ENCODE peak calls at places on chromosomes 16 and 17, in five cellular contexts. One of them, this sample, is unnamed.

GRCh38 chr16:8957061-8957392 is 6.7 kb downstream of the USP7 start:
- DNase-seq in endothelial cell of umbilical vein: no peak
- DNase-seq in upper lobe of left lung: no peak
- DNase-seq in HepG2: no peak
- DNase-seq in vagina: no peak
- DNase-seq in this sample: no peak

GRCh38 chr17:7591596-7591995 is 1.7 kb upstream of the SOX15 start:
- DNase-seq in HepG2: no peak
- DNase-seq in vagina: no peak
- DNase-seq in endothelial cell of umbilical vein: no peak
- DNase-seq in upper lobe of left lung: no peak
- DNase-seq in this sample: no peak

GRCh38 chr17:17186051-17186450 is 20.1 kb downstream of the PLD6 start:
- DNase-seq in upper lobe of left lung: no peak
- DNase-seq in vagina: no peak
- DNase-seq in HepG2: no peak
- DNase-seq in endothelial cell of umbilical vein: no peak
- DNase-seq in this sample: no peak

GRCh38 chr17:19237389-19238166 is 412 bp downstream of the EPN2 start:
- DNase-seq in vagina: no peak
- DNase-seq in upper lobe of left lung: peak; percentile 81
- DNase-seq in endothelial cell of umbilical vein: peak; percentile 51
- DNase-seq in HepG2: no peak
- DNase-seq in this sample: peak; percentile 68

GRCh38 chr16:79618041-79618711 is 17.6 kb upstream of the MAF start:
- DNase-seq in HepG2: no peak
- DNase-seq in endothelial cell of umbilical vein: no peak
- DNase-seq in upper lobe of left lung: no peak
- DNase-seq in vagina: no peak
- DNase-seq in this sample: no peak

GRCh38 chr17:66304304-66305174 is 2.1 kb downstream of the PRKCA start:
- DNase-seq in vagina: no peak
- DNase-seq in HepG2: peak; percentile 49
- DNase-seq in endothelial cell of umbilical vein: peak; percentile 16
- DNase-seq in upper lobe of left lung: no peak
- DNase-seq in this sample: no peak

GRCh38 chr16:83806721-83807120 is 1.1 kb upstream of the HSBP1 start:
- DNase-seq in HepG2: no peak
- DNase-seq in vagina: no peak
- DNase-seq in upper lobe of left lung: no peak
- DNase-seq in endothelial cell of umbilical vein: no peak
- DNase-seq in this sample: no peak

GRCh38 chr17:72237223-72237622 is 116.4 kb downstream of the SOX9 start:
- DNase-seq in upper lobe of left lung: no peak
- DNase-seq in vagina: no peak
- DNase-seq in endothelial cell of umbilical vein: no peak
- DNase-seq in HepG2: no peak
- DNase-seq in this sample: no peak

GRCh38 chr16:15539197-15539596 is 103.8 kb downstream of the MARF1 start:
- DNase-seq in upper lobe of left lung: no peak
- DNase-seq in endothelial cell of umbilical vein: no peak
- DNase-seq in vagina: no peak
- DNase-seq in HepG2: peak; percentile 49
- DNase-seq in this sample: no peak

GRCh38 chr16:70253291-70254094 is 1.8 kb upstream of the EXOSC6 start:
- DNase-seq in HepG2: peak; percentile 45
- DNase-seq in vagina: no peak
- DNase-seq in upper lobe of left lung: no peak
- DNase-seq in endothelial cell of umbilical vein: peak; percentile 43
- DNase-seq in this sample: no peak

DNA sequence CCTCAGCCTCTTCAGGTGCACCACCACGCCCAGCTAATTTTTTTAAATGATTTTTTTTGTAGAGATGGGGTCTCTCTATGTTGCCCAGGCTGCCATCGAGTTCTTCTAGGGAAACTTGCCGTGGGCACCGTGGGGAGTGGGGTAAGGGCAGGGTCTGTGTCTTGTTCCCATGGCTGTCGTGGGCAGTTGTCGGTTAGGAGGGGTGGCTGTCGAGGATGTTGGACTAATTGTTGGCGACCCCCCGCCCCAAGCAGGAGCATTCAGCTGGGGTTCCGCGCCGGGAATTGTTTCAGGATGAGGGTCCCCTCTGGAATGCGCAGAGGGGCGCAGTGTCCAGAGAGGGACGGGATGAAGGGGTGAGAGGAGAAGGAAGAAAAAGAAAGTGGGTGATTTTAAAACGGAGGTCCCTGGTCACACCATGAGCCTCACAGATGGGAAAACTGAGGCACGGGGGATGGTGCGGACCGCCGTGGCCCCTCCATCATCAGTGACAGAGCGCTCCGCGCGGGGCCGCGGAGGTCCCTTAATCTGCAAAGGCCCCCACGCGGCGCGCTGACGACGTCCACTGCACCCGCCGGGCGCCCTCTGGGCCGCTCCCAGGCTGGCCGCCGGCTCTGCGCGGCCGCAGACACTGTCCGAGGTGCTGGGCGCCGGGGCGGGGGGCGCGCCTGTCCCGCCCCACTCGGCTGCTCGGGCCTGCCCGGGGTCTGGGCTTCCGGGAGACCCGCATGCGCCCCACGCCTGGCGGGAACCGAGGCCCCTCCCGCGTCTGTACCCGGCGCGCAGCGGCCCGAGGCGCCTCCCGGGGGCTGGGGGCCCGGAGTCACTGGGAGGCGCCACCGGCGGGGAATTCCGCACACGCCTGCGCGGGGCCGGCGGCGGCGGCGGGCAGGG is 763 bp upstream of the RNF213 start:
- DNase-seq in endothelial cell of umbilical vein: peak; percentile 66
- DNase-seq in HepG2: peak; percentile 59
- DNase-seq in vagina: no peak
- DNase-seq in upper lobe of left lung: peak; percentile 95
- DNase-seq in this sample: peak; percentile 79
- TF ChIP-seq POLR2AphosphoS5 in endothelial cell of umbilical vein: no peak
- TF ChIP-seq POLR2AphosphoS5 in HepG2: no peak
- TF ChIP-seq POLR2AphosphoS5 in vagina: no peak
- TF ChIP-seq POLR2AphosphoS5 in upper lobe of left lung: peak; percentile 69
- TF ChIP-seq POLR2AphosphoS5 in this sample: no peak

GRCh38 chr17:41799366-41799765 is 12.4 kb downstream of the P3H4 start:
- DNase-seq in vagina: no peak
- DNase-seq in endothelial cell of umbilical vein: no peak
- DNase-seq in upper lobe of left lung: no peak
- DNase-seq in HepG2: no peak
- DNase-seq in this sample: no peak

GRCh38 chr17:41802961-41803682 is 8.6 kb downstream of the P3H4 start:
- DNase-seq in HepG2: no peak
- DNase-seq in vagina: no peak
- DNase-seq in upper lobe of left lung: no peak
- DNase-seq in endothelial cell of umbilical vein: no peak
- DNase-seq in this sample: no peak

GRCh38 chr17:41797377-41797776 is 10.9 kb upstream of the JUP start:
- DNase-seq in vagina: no peak
- DNase-seq in upper lobe of left lung: no peak
- DNase-seq in endothelial cell of umbilical vein: no peak
- DNase-seq in HepG2: no peak
- DNase-seq in this sample: no peak

GRCh38 chr17:41801374-41802062 is 10.2 kb downstream of the P3H4 start:
- DNase-seq in HepG2: peak; percentile 68
- DNase-seq in endothelial cell of umbilical vein: peak; percentile 77
- DNase-seq in upper lobe of left lung: no peak
- DNase-seq in vagina: no peak
- DNase-seq in this sample: peak; percentile 82

GRCh38 chr17:41800601-41801373 is 11.0 kb downstream of the P3H4 start:
- DNase-seq in endothelial cell of umbilical vein: no peak
- DNase-seq in vagina: no peak
- DNase-seq in upper lobe of left lung: peak; percentile 80
- DNase-seq in HepG2: peak; percentile 86
- DNase-seq in this sample: no peak
- TF ChIP-seq POLR2A in endothelial cell of umbilical vein: no peak
- TF ChIP-seq POLR2A in vagina: no peak
- TF ChIP-seq POLR2A in upper lobe of left lung: no peak
- TF ChIP-seq POLR2A in HepG2: no peak
- TF ChIP-seq POLR2A in this sample: no peak

GRCh38 chr16:53061701-53062159 is 6.9 kb downstream of the CHD9 start:
- DNase-seq in vagina: no peak
- DNase-seq in HepG2: peak; percentile 70
- DNase-seq in upper lobe of left lung: no peak
- DNase-seq in endothelial cell of umbilical vein: no peak
- DNase-seq in this sample: no peak
- TF ChIP-seq POLR2AphosphoS5 in vagina: no peak
- TF ChIP-seq POLR2AphosphoS5 in HepG2: no peak
- TF ChIP-seq POLR2AphosphoS5 in upper lobe of left lung: no peak
- TF ChIP-seq POLR2AphosphoS5 in endothelial cell of umbilical vein: no peak
- TF ChIP-seq POLR2AphosphoS5 in this sample: no peak

GRCh38 chr17:39401412-39402278 is at the start of gene FBXL20:
- DNase-seq in upper lobe of left lung: peak; percentile 97
- DNase-seq in endothelial cell of umbilical vein: peak; percentile 87
- DNase-seq in vagina: peak; percentile 91
- DNase-seq in HepG2: peak; percentile 89
- DNase-seq in this sample: peak; percentile 97
- TF ChIP-seq POLR2A in upper lobe of left lung: no peak
- TF ChIP-seq POLR2A in endothelial cell of umbilical vein: peak; percentile 50
- TF ChIP-seq POLR2A in vagina: peak; percentile 57
- TF ChIP-seq POLR2A in HepG2: peak; percentile 93
- TF ChIP-seq POLR2A in this sample: peak; percentile 89

DNA sequence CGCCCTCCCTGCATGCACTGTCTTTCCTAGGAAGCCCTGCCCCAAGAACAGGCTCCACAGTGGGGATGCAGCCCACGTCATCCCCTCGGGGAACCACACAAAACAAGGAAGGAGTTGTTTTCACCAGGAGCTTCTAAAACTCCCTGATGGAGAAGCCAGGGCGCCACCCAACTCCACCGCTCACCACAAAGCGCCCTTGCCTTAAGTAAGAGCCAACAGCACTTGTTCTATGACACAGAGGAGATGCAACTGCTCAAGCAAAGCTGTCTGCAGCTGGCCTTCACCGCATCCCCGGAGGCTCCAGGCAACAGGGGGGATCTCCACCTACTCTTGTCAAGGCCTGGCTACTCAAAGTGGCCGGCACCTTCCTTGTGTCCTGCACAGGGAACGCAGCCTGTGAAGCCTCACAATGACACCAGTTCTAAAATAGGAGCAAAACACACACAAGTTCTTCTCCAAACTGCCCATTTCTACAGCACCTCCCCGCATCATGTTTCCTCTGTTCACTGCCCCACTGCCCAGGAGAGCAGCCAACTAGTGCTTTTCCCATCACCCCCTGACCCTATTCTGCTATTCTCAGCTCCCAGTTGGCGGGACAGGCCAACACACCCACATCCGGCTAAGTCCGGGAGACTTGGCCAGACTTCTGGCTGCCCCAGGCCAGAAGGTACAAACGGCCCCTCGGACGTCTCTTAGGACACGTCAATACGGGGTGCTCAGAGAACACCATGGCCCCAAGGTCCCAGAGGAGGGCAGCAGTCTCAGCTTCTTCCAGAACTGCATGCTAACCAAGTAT is 24.2 kb downstream of the MPG start:
- DNase-seq in endothelial cell of umbilical vein: peak; percentile 65
- DNase-seq in upper lobe of left lung: no peak
- DNase-seq in vagina: no peak
- DNase-seq in HepG2: no peak
- DNase-seq in this sample: no peak
- TF ChIP-seq POLR2AphosphoS5 in endothelial cell of umbilical vein: no peak
- TF ChIP-seq POLR2AphosphoS5 in upper lobe of left lung: peak; percentile 69
- TF ChIP-seq POLR2AphosphoS5 in vagina: peak; percentile 59
- TF ChIP-seq POLR2AphosphoS5 in HepG2: no peak
- TF ChIP-seq POLR2AphosphoS5 in this sample: no peak

GRCh38 chr16:89257757-89258465 is 40.4 kb downstream of the ZNF778 start:
- DNase-seq in upper lobe of left lung: no peak
- DNase-seq in vagina: no peak
- DNase-seq in endothelial cell of umbilical vein: no peak
- DNase-seq in HepG2: no peak
- DNase-seq in this sample: no peak

GRCh38 chr16:89253548-89254287 is 36.2 kb downstream of the ZNF778 start:
- DNase-seq in HepG2: no peak
- DNase-seq in upper lobe of left lung: no peak
- DNase-seq in endothelial cell of umbilical vein: no peak
- DNase-seq in vagina: no peak
- DNase-seq in this sample: no peak

GRCh38 chr16:89257281-89257731 is 39.8 kb downstream of the ZNF778 start:
- DNase-seq in HepG2: no peak
- DNase-seq in vagina: no peak
- DNase-seq in endothelial cell of umbilical vein: peak; percentile 11
- DNase-seq in upper lobe of left lung: peak; percentile 84
- DNase-seq in this sample: no peak

GRCh38 chr16:89261691-89262563 is 44.4 kb downstream of the ZNF778 start:
- DNase-seq in upper lobe of left lung: no peak
- DNase-seq in endothelial cell of umbilical vein: no peak
- DNase-seq in HepG2: peak; percentile 62
- DNase-seq in vagina: no peak
- DNase-seq in this sample: no peak

GRCh38 chr16:89256651-89257254 is 39.2 kb downstream of the ZNF778 start:
- DNase-seq in endothelial cell of umbilical vein: peak; percentile 57
- DNase-seq in upper lobe of left lung: peak; percentile 92
- DNase-seq in vagina: no peak
- DNase-seq in HepG2: no peak
- DNase-seq in this sample: peak; percentile 43
- TF ChIP-seq POLR2A in endothelial cell of umbilical vein: no peak
- TF ChIP-seq POLR2A in upper lobe of left lung: no peak
- TF ChIP-seq POLR2A in vagina: no peak
- TF ChIP-seq POLR2A in HepG2: no peak
- TF ChIP-seq POLR2A in this sample: no peak